ENCODE peak calls at places on chromosome 18, in four cellular contexts. One of them, this sample, is unnamed.

GRCh38 chr18:36186461-36187137 is 698 bp upstream of the MOCOS start:
- DNase-seq in omental fat pad: no peak
- DNase-seq in SK-N-SH: peak; percentile 62
- DNase-seq in coronary artery: no peak
- DNase-seq in this sample: peak; percentile 29

GRCh38 chr18:49731860-49732311 is 81.4 kb downstream of the ACAA2 start:
- DNase-seq in coronary artery: no peak
- DNase-seq in SK-N-SH: no peak
- DNase-seq in omental fat pad: no peak
- DNase-seq in this sample: no peak

GRCh38 chr18:39841133-39842041 is 2113.6 kb upstream of the PIK3C3 start:
- DNase-seq in omental fat pad: no peak
- DNase-seq in SK-N-SH: peak; percentile 84
- DNase-seq in coronary artery: no peak
- DNase-seq in this sample: peak; percentile 84

GRCh38 chr18:7201096-7201495 is 29.8 kb upstream of the LRRC30 start:
- DNase-seq in coronary artery: no peak
- DNase-seq in omental fat pad: no peak
- DNase-seq in SK-N-SH: no peak
- DNase-seq in this sample: no peak

GRCh38 chr18:76256897-76257500 is 238.0 kb downstream of the ZNF516 start:
- DNase-seq in omental fat pad: no peak
- DNase-seq in SK-N-SH: peak; percentile 42
- DNase-seq in coronary artery: no peak
- DNase-seq in this sample: peak; percentile 80

GRCh38 chr18:70289351-70290330 is 796 bp downstream of the SOCS6 start:
- DNase-seq in coronary artery: no peak
- DNase-seq in omental fat pad: no peak
- DNase-seq in SK-N-SH: peak; percentile 85
- DNase-seq in this sample: peak; percentile 49

GRCh38 chr18:58806826-58807714 is 57.6 kb upstream of the ZNF532 start:
- DNase-seq in omental fat pad: no peak
- DNase-seq in SK-N-SH: no peak
- DNase-seq in coronary artery: no peak
- DNase-seq in this sample: no peak

GRCh38 chr18:78861706-78862105 is 117.9 kb upstream of the SALL3 start:
- DNase-seq in SK-N-SH: no peak
- DNase-seq in omental fat pad: no peak
- DNase-seq in coronary artery: no peak
- DNase-seq in this sample: no peak

GRCh38 chr18:21739604-21740473 is 753 bp upstream of the MIB1 start:
- DNase-seq in omental fat pad: no peak
- DNase-seq in SK-N-SH: peak; percentile 16
- DNase-seq in coronary artery: no peak
- DNase-seq in this sample: peak; percentile 21

GRCh38 chr18:26745288-26745975 is 120.1 kb downstream of the AQP4 start:
- DNase-seq in coronary artery: no peak
- DNase-seq in omental fat pad: no peak
- DNase-seq in SK-N-SH: no peak
- DNase-seq in this sample: no peak

GRCh38 chr18:57901819-57902600 is 98.9 kb upstream of the ATP8B1 start:
- DNase-seq in SK-N-SH: no peak
- DNase-seq in coronary artery: no peak
- DNase-seq in omental fat pad: no peak
- DNase-seq in this sample: peak; percentile 90

GRCh38 chr18:79507076-79507545 is 111.4 kb downstream of the NFATC1 start:
- DNase-seq in omental fat pad: peak; percentile 21
- DNase-seq in coronary artery: peak; percentile 88
- DNase-seq in SK-N-SH: peak; percentile 29
- DNase-seq in this sample: peak; percentile 59

GRCh38 chr18:24112874-24113615 is 25.8 kb upstream of the CABYR start:
- DNase-seq in omental fat pad: no peak
- DNase-seq in SK-N-SH: no peak
- DNase-seq in coronary artery: no peak
- DNase-seq in this sample: no peak

GRCh38 chr18:29841631-29842030 is 1200.9 kb downstream of the DSC3 start:
- DNase-seq in SK-N-SH: no peak
- DNase-seq in omental fat pad: no peak
- DNase-seq in coronary artery: no peak
- DNase-seq in this sample: peak; percentile 27

GRCh38 chr18:34531110-34531509 is 179.0 kb upstream of the DTNA start:
- DNase-seq in coronary artery: no peak
- DNase-seq in omental fat pad: no peak
- DNase-seq in SK-N-SH: no peak
- DNase-seq in this sample: no peak

GRCh38 chr18:31512203-31512764 is 14.3 kb downstream of the DSG2 start:
- DNase-seq in SK-N-SH: no peak
- DNase-seq in coronary artery: no peak
- DNase-seq in omental fat pad: no peak
- DNase-seq in this sample: peak; percentile 77

GRCh38 chr18:55296761-55297160 is 291.2 kb downstream of the TCF4 start:
- DNase-seq in SK-N-SH: no peak
- DNase-seq in omental fat pad: no peak
- DNase-seq in coronary artery: no peak
- DNase-seq in this sample: no peak

GRCh38 chr18:79575891-79576685 is 103.5 kb upstream of the CTDP1 start:
- DNase-seq in omental fat pad: peak; percentile 18
- DNase-seq in coronary artery: peak; percentile 74
- DNase-seq in SK-N-SH: no peak
- DNase-seq in this sample: peak; percentile 61

GRCh38 chr18:44958450-44958849 is 277.8 kb downstream of the SETBP1 start:
- DNase-seq in omental fat pad: no peak
- DNase-seq in coronary artery: no peak
- DNase-seq in SK-N-SH: no peak
- DNase-seq in this sample: no peak

GRCh38 chr18:14014456-14014855 is 99.1 kb upstream of the MC2R start:
- DNase-seq in coronary artery: no peak
- DNase-seq in SK-N-SH: no peak
- DNase-seq in omental fat pad: no peak
- DNase-seq in this sample: no peak

GRCh38 chr18:12640881-12641200 is 17.1 kb downstream of the SPIRE1 start:
- DNase-seq in omental fat pad: no peak
- DNase-seq in SK-N-SH: no peak
- DNase-seq in coronary artery: no peak
- DNase-seq in this sample: no peak

GRCh38 chr18:36672437-36673344 is 156.1 kb downstream of the TPGS2 start:
- DNase-seq in omental fat pad: no peak
- DNase-seq in coronary artery: no peak
- DNase-seq in SK-N-SH: no peak
- DNase-seq in this sample: peak; percentile 43

GRCh38 chr18:51537487-51537886 is 340.0 kb upstream of the MEX3C start:
- DNase-seq in coronary artery: no peak
- DNase-seq in SK-N-SH: peak; percentile 50
- DNase-seq in omental fat pad: no peak
- DNase-seq in this sample: peak; percentile 8

GRCh38 chr18:46939337-46939963 is 22.0 kb downstream of the KATNAL2 start:
- DNase-seq in omental fat pad: no peak
- DNase-seq in SK-N-SH: no peak
- DNase-seq in coronary artery: no peak
- DNase-seq in this sample: peak; percentile 65

GRCh38 chr18:59874166-59874565 is 25.6 kb upstream of the PMAIP1 start:
- DNase-seq in omental fat pad: no peak
- DNase-seq in SK-N-SH: no peak
- DNase-seq in coronary artery: no peak
- DNase-seq in this sample: peak; percentile 94

GRCh38 chr18:47380153-47380552 is 128.7 kb upstream of the SKOR2 start:
- DNase-seq in coronary artery: no peak
- DNase-seq in SK-N-SH: no peak
- DNase-seq in omental fat pad: no peak
- DNase-seq in this sample: no peak

GRCh38 chr18:55488473-55488872 is 99.5 kb downstream of the TCF4 start:
- DNase-seq in omental fat pad: no peak
- DNase-seq in SK-N-SH: no peak
- DNase-seq in coronary artery: no peak
- DNase-seq in this sample: no peak

GRCh38 chr18:10416020-10416419 is 38.4 kb upstream of the APCDD1 start:
- DNase-seq in SK-N-SH: no peak
- DNase-seq in coronary artery: no peak
- DNase-seq in omental fat pad: no peak
- DNase-seq in this sample: no peak

GRCh38 chr18:37424507-37424906 is 141.1 kb downstream of the CELF4 start:
- DNase-seq in coronary artery: no peak
- DNase-seq in SK-N-SH: no peak
- DNase-seq in omental fat pad: no peak
- DNase-seq in this sample: no peak